ENCODE peak calls at places on chromosomes 13 and 19, in five cellular contexts. E is HT1080; Y is stimulated activated naive CD8-positive, alpha-beta T cell treated with anti-CD3 and anti-CD28 coated beads, Interleukin-15, Interleukin-2, amounts not matched to agents 100 U/mL and 50 U/mL, for 24 hours; V is neural crest cell; U is globus pallidus. L is an unnamed sample.

GRCh38 chr19:37251308-37252229 is 33.6 kb downstream of the ZNF383 start:
- DNase-seq in E (peak), Y (peak), V (no peak), U (peak), L (peak)

GRCh38 chr13:65653548-65654078 is 1576.5 kb downstream of the PCDH9 start:
- DNase-seq in E (no peak), Y (no peak), V (no peak), U (no peak), L (peak)

GRCh38 chr19:48739835-48740704 is at the start of gene RASIP1:
- DNase-seq in E (no peak), Y (no peak), V (no peak), U (no peak), L (peak)

GRCh38 chr19:53357821-53358581 is 7.5 kb upstream of the ZNF525 start:
- DNase-seq in E (no peak), Y (no peak), V (no peak), U (no peak), L (no peak)

GRCh38 chr19:29587518-29587986 is 18.5 kb upstream of the POP4 start:
- DNase-seq in E (peak), Y (peak), V (no peak), U (no peak), L (no peak)

GRCh38 chr19:3664879-3665642 is 35.2 kb downstream of the PIP5K1C start:
- DNase-seq in E (no peak), Y (no peak), V (no peak), U (no peak), L (no peak)

GRCh38 chr19:47305309-47305751 is 4.3 kb upstream of the C5AR1 start:
- DNase-seq in E (peak), Y (peak), V (peak), U (no peak), L (peak)

GRCh38 chr19:38978315-38978689 is 2.8 kb upstream of the FBXO17 start:
- DNase-seq in E (no peak), Y (no peak), V (no peak), U (no peak), L (no peak)

GRCh38 chr13:53015971-53016370 is 12.6 kb upstream of the OLFM4 start:
- DNase-seq in E (no peak), Y (no peak), V (no peak), U (no peak), L (no peak)

GRCh38 chr19:20247016-20247683 is 80.1 kb downstream of the ZNF486 start:
- DNase-seq in E (no peak), Y (peak), V (peak), U (peak), L (peak)

GRCh38 chr19:15015946-15016542 is 33.2 kb upstream of the CASP14 start:
- DNase-seq in E (no peak), Y (peak), V (peak), U (no peak), L (no peak)

GRCh38 chr13:94073006-94073744 is 406.3 kb downstream of the DCT start:
- DNase-seq in E (peak), Y (no peak), V (no peak), U (no peak), L (peak)

GRCh38 chr13:50133277-50133953 is 118.2 kb downstream of the KCNRG start:
- DNase-seq in E (no peak), Y (no peak), V (no peak), U (no peak), L (no peak)

L was measured in NCI-H1092.